ENCODE peak calls at places on chromosomes 16 and 17, in nine cellular contexts. C is AG10803; Z is NCI-H1092; F is Caki2; I is NCI-H1048; E is left cardiac atrium; A is CD4-positive, alpha-beta T cell; M is tibial artery; X is NAMALWA. B is an unnamed sample.

GRCh38 chr17:15501282-15501681 is 33.9 kb upstream of the CDRT4 start:
- DNase-seq in C (no peak), Z (no peak), F (no peak), I (no peak), E (no peak), A (no peak), M (no peak), X (no peak), B (no peak)

GRCh38 chr16:14303654-14304394 is 232.7 kb downstream of the MRTFB start:
- DNase-seq in C (no peak), Z (no peak), F (peak), I (no peak), E (no peak), A (no peak), M (no peak), X (no peak), B (no peak)

GRCh38 chr17:83083368-83084201 is 4.2 kb downstream of the METRNL start:
- DNase-seq in C (peak), Z (no peak), F (peak), I (no peak), E (no peak), A (peak), M (peak), X (no peak), B (peak)

GRCh38 chr17:81804559-81805399 is 829 bp downstream of the GCGR start:
- DNase-seq in C (no peak), Z (no peak), F (no peak), I (no peak), E (no peak), A (no peak), M (no peak), X (no peak), B (no peak)

GRCh38 chr16:84367750-84368320 is 503 bp upstream of the ATP2C2 start:
- DNase-seq in C (no peak), Z (no peak), F (no peak), I (no peak), E (no peak), A (no peak), M (no peak), X (no peak), B (no peak)

GRCh38 chr16:73232555-73233422 is 184.9 kb upstream of the ZFHX3 start:
- DNase-seq in C (peak), Z (no peak), F (peak), I (peak), E (peak), A (no peak), M (no peak), X (no peak), B (no peak)

GRCh38 chr16:67861877-67862276 is 11.0 kb upstream of the EDC4 start:
- DNase-seq in C (no peak), Z (no peak), F (no peak), I (no peak), E (no peak), A (no peak), M (no peak), X (no peak), B (no peak)

GRCh38 chr16:57658878-57659674 is 9.0 kb upstream of the ADGRG3 start:
- DNase-seq in C (no peak), Z (no peak), F (no peak), I (no peak), E (no peak), A (no peak), M (no peak), X (no peak), B (no peak)

GRCh38 chr16:35753559-35754390 is 2294.4 kb downstream of the TP53TG3F start:
- DNase-seq in C (no peak), Z (no peak), F (no peak), I (no peak), E (no peak), A (no peak), M (no peak), X (no peak), B (no peak)

GRCh38 chr17:77774182-77774581 is 184.3 kb upstream of the TNRC6C start:
- DNase-seq in C (no peak), Z (no peak), F (no peak), I (no peak), E (no peak), A (no peak), M (no peak), X (no peak), B (no peak)

GRCh38 chr17:20982589-20983358 is 60.0 kb downstream of the USP22 start:
- DNase-seq in C (no peak), Z (no peak), F (no peak), I (no peak), E (no peak), A (no peak), M (no peak), X (no peak), B (no peak)

GRCh38 chr16:66468321-66468965 is 41.3 kb downstream of the BEAN1 start:
- DNase-seq in C (no peak), Z (no peak), F (no peak), I (no peak), E (no peak), A (no peak), M (no peak), X (no peak), B (no peak)